ENCODE peak calls at places on chromosomes 3 and 15, in six cellular contexts. J, I, O, B, N and Q are unnamed samples.

GRCh38 chr3:119148493-119149180 is 2.7 kb downstream of the TEX55 start:
- DNase-seq in J (no peak), I (no peak), O (no peak), B (no peak), N (no peak), Q (no peak)

GRCh38 chr15:90558182-90558581 is 28.5 kb downstream of the CRTC3 start:
- DNase-seq in J (no peak), I (peak), O (no peak), B (no peak), N (peak), Q (no peak)

GRCh38 chr3:59727902-59728301 is 678.1 kb upstream of the CFAP20DC start:
- DNase-seq in J (no peak), I (no peak), O (no peak), B (no peak), N (no peak), Q (no peak)

GRCh38 chr3:72818092-72818721 is 30.0 kb downstream of the SHQ1 start:
- DNase-seq in J (no peak), I (peak), O (no peak), B (no peak), N (no peak), Q (peak)

GRCh38 chr3:126538966-126539365 is 15.0 kb downstream of the CHST13 start:
- DNase-seq in J (no peak), I (no peak), O (no peak), B (no peak), N (no peak), Q (no peak)

GRCh38 chr3:60707452-60708020 is 543.7 kb downstream of the FHIT start:
- DNase-seq in J (no peak), I (no peak), O (no peak), B (no peak), N (no peak), Q (no peak)

GRCh38 chr15:39299506-39300267 is 281.2 kb upstream of the THBS1 start:
- DNase-seq in J (no peak), I (no peak), O (no peak), B (no peak), N (no peak), Q (no peak)

GRCh38 chr15:91268510-91268909 is 168.5 kb downstream of the SV2B start:
- DNase-seq in J (peak), I (no peak), O (peak), B (peak), N (no peak), Q (peak)

GRCh38 chr15:90414408-90415028 is 26.5 kb downstream of the IQGAP1 start:
- DNase-seq in J (no peak), I (no peak), O (no peak), B (no peak), N (no peak), Q (no peak)

GRCh38 chr3:185402561-185402960 is 39.6 kb downstream of the MAP3K13 start:
- DNase-seq in J (no peak), I (no peak), O (no peak), B (no peak), N (no peak), Q (no peak)

GRCh38 chr3:71389911-71390573 is 193.5 kb downstream of the FOXP1 start:
- DNase-seq in J (no peak), I (peak), O (no peak), B (no peak), N (peak), Q (peak)

GRCh38 chr3:133114198-133114597 is 76.0 kb downstream of the TMEM108 start:
- DNase-seq in J (no peak), I (no peak), O (no peak), B (no peak), N (no peak), Q (no peak)

GRCh38 chr15:91311986-91312385 is 211.9 kb downstream of the SV2B start:
- DNase-seq in J (no peak), I (no peak), O (no peak), B (no peak), N (no peak), Q (no peak)

GRCh38 chr3:127731546-127731945 is 58.8 kb downstream of the ABTB1 start:
- DNase-seq in J (no peak), I (no peak), O (no peak), B (no peak), N (no peak), Q (no peak)
- TF ChIP-seq JUN in J (no peak), I (no peak), O (no peak), B (no peak), N (no peak), Q (no peak)

GRCh38 chr15:40938530-40938870 is 9.4 kb downstream of the DLL4 start:
- DNase-seq in J (no peak), I (no peak), O (no peak), B (no peak), N (no peak), Q (no peak)

GRCh38 chr15:40937762-40938529 is 8.8 kb downstream of the DLL4 start:
- DNase-seq in J (no peak), I (no peak), O (no peak), B (no peak), N (no peak), Q (peak)

GRCh38 chr15:40936234-40936708 is 7.1 kb downstream of the DLL4 start:
- DNase-seq in J (no peak), I (no peak), O (no peak), B (no peak), N (no peak), Q (no peak)

GRCh38 chr15:40934457-40934856 is 5.3 kb downstream of the DLL4 start:
- DNase-seq in J (no peak), I (no peak), O (no peak), B (no peak), N (no peak), Q (no peak)

DNA sequence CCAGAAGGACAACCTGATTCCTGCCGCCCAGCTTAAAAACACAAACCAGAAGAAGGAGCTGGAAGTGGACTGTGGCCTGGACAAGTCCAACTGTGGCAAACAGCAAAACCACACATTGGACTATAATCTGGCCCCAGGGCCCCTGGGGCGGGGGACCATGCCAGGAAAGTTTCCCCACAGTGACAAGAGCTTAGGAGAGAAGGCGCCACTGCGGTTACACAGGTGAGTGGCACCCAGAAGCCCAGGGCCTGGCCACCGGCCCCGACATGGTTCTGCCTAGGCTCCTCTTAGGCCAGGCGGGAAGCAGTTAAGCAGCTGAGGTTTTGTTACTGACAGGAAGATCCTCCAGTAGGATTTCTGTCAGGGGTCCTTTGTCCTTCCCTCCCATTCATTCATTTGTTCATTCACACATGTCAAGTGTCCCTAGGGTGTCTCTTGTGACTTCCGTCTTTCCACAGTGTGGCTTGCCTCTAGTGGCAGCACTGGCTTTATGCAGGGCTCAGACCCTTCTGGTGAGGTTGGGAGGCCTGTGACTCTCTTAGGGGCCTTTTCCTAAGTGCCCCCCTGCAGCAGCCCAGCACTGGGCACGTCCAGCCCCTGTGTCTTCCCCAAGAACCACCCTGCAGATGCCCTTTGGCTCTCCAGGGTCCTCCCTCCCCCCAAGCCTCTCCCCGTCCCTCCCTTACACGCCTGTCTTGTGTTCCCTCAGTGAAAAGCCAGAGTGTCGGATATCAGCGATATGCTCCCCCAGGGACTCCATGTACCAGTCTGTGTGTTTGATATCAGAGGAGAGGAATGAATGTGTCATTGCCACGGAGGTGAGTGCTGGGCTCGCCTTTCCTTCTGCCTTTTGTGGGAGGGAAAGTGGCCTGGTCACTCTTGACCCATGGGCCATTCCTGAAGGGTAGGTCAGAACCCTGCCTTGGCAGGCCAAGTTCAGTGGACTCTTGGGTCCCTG is 7.8 kb downstream of the DLL4 start:
- DNase-seq in J (no peak), I (no peak), O (no peak), B (no peak), N (peak), Q (no peak)
- TF ChIP-seq JUN in J (no peak), I (no peak), O (no peak), B (no peak), N (no peak), Q (no peak)

DNA sequence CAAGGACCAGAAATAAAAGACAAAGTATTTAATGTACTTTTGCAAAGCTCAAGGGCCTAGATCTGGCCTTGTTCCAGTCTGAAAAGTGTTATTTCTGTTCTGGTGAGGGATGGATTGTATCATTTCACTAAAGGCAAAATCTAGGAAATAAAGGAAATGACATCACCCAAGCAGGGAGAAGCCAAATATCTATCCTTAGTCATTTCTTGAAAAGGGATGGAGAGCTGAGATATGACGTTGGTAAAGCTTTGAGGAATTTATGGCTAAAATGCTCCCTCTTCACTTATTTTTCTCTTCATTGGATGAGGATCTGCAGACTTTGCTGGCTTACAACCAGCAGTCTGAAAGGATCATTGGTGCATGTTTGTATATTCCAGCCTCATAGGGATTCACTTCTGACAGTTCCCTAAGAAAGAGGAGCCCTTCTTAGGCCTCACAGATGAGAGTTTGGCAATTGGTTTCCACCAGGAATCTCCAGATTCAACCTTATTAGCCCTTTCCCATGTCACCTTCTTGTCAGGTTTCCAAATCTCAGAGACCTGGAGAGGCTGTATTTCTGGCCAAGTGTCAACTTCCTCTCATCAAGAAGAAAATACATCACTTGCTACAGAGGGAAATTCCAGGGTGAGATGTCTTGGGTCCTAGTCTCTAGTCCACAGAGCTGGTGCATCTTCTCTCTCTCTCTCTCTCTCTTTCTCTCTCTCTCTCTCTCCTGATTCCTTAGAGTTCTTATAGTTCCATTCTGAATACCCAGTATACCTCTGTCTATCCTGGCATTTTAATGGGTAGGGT is 93.7 kb upstream of the BOC start:
- DNase-seq in J (no peak), I (peak), O (no peak), B (no peak), N (no peak), Q (no peak)
- TF ChIP-seq JUN in J (no peak), I (peak), O (no peak), B (no peak), N (no peak), Q (no peak)

GRCh38 chr3:193977622-193978021 is 158.3 kb upstream of the HES1 start:
- DNase-seq in J (no peak), I (no peak), O (no peak), B (no peak), N (no peak), Q (no peak)

GRCh38 chr3:193972816-193973215 is 163.1 kb upstream of the HES1 start:
- DNase-seq in J (no peak), I (no peak), O (no peak), B (no peak), N (no peak), Q (no peak)

GRCh38 chr3:193974591-193974990 is 161.4 kb upstream of the HES1 start:
- DNase-seq in J (no peak), I (no peak), O (no peak), B (no peak), N (no peak), Q (no peak)

GRCh38 chr3:193974147-193974546 is 161.8 kb upstream of the HES1 start:
- DNase-seq in J (no peak), I (peak), O (no peak), B (no peak), N (no peak), Q (no peak)

GRCh38 chr3:193975072-193975535 is 160.8 kb upstream of the HES1 start:
- DNase-seq in J (peak), I (no peak), O (peak), B (no peak), N (peak), Q (no peak)
- TF ChIP-seq JUN in J (no peak), I (no peak), O (no peak), B (no peak), N (no peak), Q (no peak)

GRCh38 chr3:98717584-98717983 is 45.6 kb upstream of the ST3GAL6 start:
- DNase-seq in J (no peak), I (no peak), O (no peak), B (no peak), N (no peak), Q (no peak)
- TF ChIP-seq JUN in J (no peak), I (no peak), O (no peak), B (no peak), N (no peak), Q (no peak)

DNA sequence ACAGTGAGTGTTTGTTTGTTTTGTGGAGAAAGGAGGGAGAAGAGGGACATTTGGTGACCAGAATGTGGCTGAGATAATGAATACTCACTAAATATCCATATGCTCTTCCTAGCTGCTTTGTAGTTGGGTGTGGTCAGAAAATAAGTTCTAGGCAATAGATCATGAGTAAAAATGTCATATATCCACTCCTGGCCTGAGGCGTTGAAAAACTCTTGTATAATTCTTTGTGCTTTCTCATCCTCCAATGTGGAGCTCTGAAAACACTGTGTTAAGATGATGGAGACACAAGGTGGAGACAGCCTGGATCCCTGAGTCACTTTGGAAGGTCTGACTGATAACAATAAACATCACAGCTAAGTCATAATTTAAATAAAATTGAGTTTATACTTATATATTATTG is 28.0 kb upstream of the IL16 start:
- DNase-seq in J (no peak), I (no peak), O (no peak), B (no peak), N (no peak), Q (no peak)
- TF ChIP-seq JUN in J (no peak), I (no peak), O (no peak), B (no peak), N (no peak), Q (no peak)

GRCh38 chr3:24505678-24506560 is 11.3 kb upstream of the THRB start:
- DNase-seq in J (no peak), I (no peak), O (no peak), B (peak), N (no peak), Q (no peak)

GRCh38 chr3:24510030-24510648 is 15.5 kb upstream of the THRB start:
- DNase-seq in J (no peak), I (peak), O (no peak), B (no peak), N (no peak), Q (no peak)

GRCh38 chr3:24507776-24508422 is 13.2 kb upstream of the THRB start:
- DNase-seq in J (no peak), I (no peak), O (no peak), B (no peak), N (no peak), Q (no peak)

GRCh38 chr3:24506966-24507775 is 12.5 kb upstream of the THRB start:
- DNase-seq in J (no peak), I (no peak), O (no peak), B (no peak), N (no peak), Q (no peak)

DNA sequence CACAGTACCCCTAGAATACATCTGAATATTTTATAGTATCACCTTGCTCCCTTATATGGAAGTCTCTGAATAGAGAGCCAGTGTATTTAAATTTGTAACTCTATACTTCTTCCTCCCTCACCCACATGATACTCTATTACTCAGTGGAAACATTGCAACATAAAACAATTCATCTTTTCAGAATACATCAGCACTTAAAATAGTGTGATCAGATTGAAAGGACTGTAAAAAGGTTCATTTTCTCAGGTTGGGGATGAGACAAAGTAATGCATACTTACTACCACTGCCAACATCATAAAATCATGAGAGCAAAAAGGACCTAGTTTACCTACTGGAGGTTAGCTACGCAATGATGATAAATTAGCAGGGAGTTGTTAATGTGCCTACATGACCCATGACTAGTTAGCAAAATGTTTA is 13.8 kb upstream of the THRB start:
- DNase-seq in J (no peak), I (peak), O (no peak), B (no peak), N (no peak), Q (no peak)
- TF ChIP-seq JUN in J (no peak), I (no peak), O (no peak), B (no peak), N (no peak), Q (no peak)